ENCODE peak calls at places on chromosomes 7 and 10, in nine cellular contexts. One of them, this sample, is unnamed.

GRCh38 chr10:8045728-8046494 is 8.6 kb upstream of the GATA3 start:
- DNase-seq in psoas muscle: no peak
- DNase-seq in G401: no peak
- DNase-seq in posterior cingulate gyrus: no peak
- DNase-seq in RCC 7860: no peak
- DNase-seq in activated T-cell treated with anti-CD3 and anti-CD28 coated beads for 1 hour: no peak
- DNase-seq in SW480: no peak
- DNase-seq in cardiac muscle cell: no peak
- DNase-seq in GM23248: no peak
- DNase-seq in this sample: no peak

GRCh38 chr7:148835854-148836253 is 48.2 kb downstream of the EZH2 start:
- DNase-seq in psoas muscle: no peak
- DNase-seq in G401: no peak
- DNase-seq in posterior cingulate gyrus: no peak
- DNase-seq in RCC 7860: no peak
- DNase-seq in activated T-cell treated with anti-CD3 and anti-CD28 coated beads for 1 hour: no peak
- DNase-seq in SW480: no peak
- DNase-seq in cardiac muscle cell: no peak
- DNase-seq in GM23248: no peak
- DNase-seq in this sample: no peak

GRCh38 chr10:14349081-14349480 is 18.4 kb upstream of the FRMD4A start:
- DNase-seq in psoas muscle: no peak
- DNase-seq in G401: peak
- DNase-seq in posterior cingulate gyrus: peak
- DNase-seq in RCC 7860: no peak
- DNase-seq in activated T-cell treated with anti-CD3 and anti-CD28 coated beads for 1 hour: no peak
- DNase-seq in SW480: no peak
- DNase-seq in cardiac muscle cell: no peak
- DNase-seq in GM23248: no peak
- DNase-seq in this sample: no peak

GRCh38 chr10:89274928-89275327 is 23.4 kb upstream of the LIPA start:
- DNase-seq in psoas muscle: no peak
- DNase-seq in G401: no peak
- DNase-seq in posterior cingulate gyrus: no peak
- DNase-seq in RCC 7860: no peak
- DNase-seq in activated T-cell treated with anti-CD3 and anti-CD28 coated beads for 1 hour: no peak
- DNase-seq in SW480: no peak
- DNase-seq in cardiac muscle cell: no peak
- DNase-seq in GM23248: peak
- DNase-seq in this sample: no peak

GRCh38 chr7:149838992-149839408 is 825 bp downstream of the ZNF862 start:
- DNase-seq in psoas muscle: no peak
- DNase-seq in G401: peak
- DNase-seq in posterior cingulate gyrus: no peak
- DNase-seq in RCC 7860: peak
- DNase-seq in activated T-cell treated with anti-CD3 and anti-CD28 coated beads for 1 hour: no peak
- DNase-seq in SW480: peak
- DNase-seq in cardiac muscle cell: no peak
- DNase-seq in GM23248: peak
- DNase-seq in this sample: no peak

GRCh38 chr10:91957091-91957490 is 33.5 kb downstream of the BTAF1 start:
- DNase-seq in psoas muscle: no peak
- DNase-seq in G401: no peak
- DNase-seq in posterior cingulate gyrus: no peak
- DNase-seq in RCC 7860: no peak
- DNase-seq in activated T-cell treated with anti-CD3 and anti-CD28 coated beads for 1 hour: no peak
- DNase-seq in SW480: no peak
- DNase-seq in cardiac muscle cell: no peak
- DNase-seq in GM23248: no peak
- DNase-seq in this sample: no peak

GRCh38 chr10:74165530-74165901 is 14.5 kb downstream of the ADK start:
- DNase-seq in psoas muscle: no peak
- DNase-seq in G401: no peak
- DNase-seq in posterior cingulate gyrus: no peak
- DNase-seq in RCC 7860: no peak
- DNase-seq in activated T-cell treated with anti-CD3 and anti-CD28 coated beads for 1 hour: no peak
- DNase-seq in SW480: no peak
- DNase-seq in cardiac muscle cell: no peak
- DNase-seq in GM23248: peak
- DNase-seq in this sample: no peak

GRCh38 chr7:5284304-5285281 is 1.9 kb downstream of the SLC29A4 start:
- DNase-seq in psoas muscle: no peak
- DNase-seq in G401: peak
- DNase-seq in posterior cingulate gyrus: peak
- DNase-seq in RCC 7860: peak
- DNase-seq in activated T-cell treated with anti-CD3 and anti-CD28 coated beads for 1 hour: no peak
- DNase-seq in SW480: peak
- DNase-seq in cardiac muscle cell: peak
- DNase-seq in GM23248: no peak
- DNase-seq in this sample: peak

GRCh38 chr7:107167483-107168232 is 1.1 kb upstream of the HBP1 start:
- DNase-seq in psoas muscle: peak
- DNase-seq in G401: peak
- DNase-seq in posterior cingulate gyrus: no peak
- DNase-seq in RCC 7860: peak
- DNase-seq in activated T-cell treated with anti-CD3 and anti-CD28 coated beads for 1 hour: no peak
- DNase-seq in SW480: peak
- DNase-seq in cardiac muscle cell: peak
- DNase-seq in GM23248: peak
- DNase-seq in this sample: peak

GRCh38 chr7:22726849-22727792 is at the start of gene IL6:
- DNase-seq in psoas muscle: peak
- DNase-seq in G401: no peak
- DNase-seq in posterior cingulate gyrus: peak
- DNase-seq in RCC 7860: peak
- DNase-seq in activated T-cell treated with anti-CD3 and anti-CD28 coated beads for 1 hour: no peak
- DNase-seq in SW480: no peak
- DNase-seq in cardiac muscle cell: peak
- DNase-seq in GM23248: peak
- DNase-seq in this sample: no peak

GRCh38 chr10:68871731-68872342 is 29.3 kb upstream of the DDX50 start:
- DNase-seq in psoas muscle: no peak
- DNase-seq in G401: peak
- DNase-seq in posterior cingulate gyrus: no peak
- DNase-seq in RCC 7860: peak
- DNase-seq in activated T-cell treated with anti-CD3 and anti-CD28 coated beads for 1 hour: no peak
- DNase-seq in SW480: no peak
- DNase-seq in cardiac muscle cell: peak
- DNase-seq in GM23248: peak
- DNase-seq in this sample: no peak

GRCh38 chr10:93471110-93471651 is 11.0 kb downstream of the MYOF start:
- DNase-seq in psoas muscle: no peak
- DNase-seq in G401: no peak
- DNase-seq in posterior cingulate gyrus: no peak
- DNase-seq in RCC 7860: peak
- DNase-seq in activated T-cell treated with anti-CD3 and anti-CD28 coated beads for 1 hour: no peak
- DNase-seq in SW480: peak
- DNase-seq in cardiac muscle cell: no peak
- DNase-seq in GM23248: peak
- DNase-seq in this sample: no peak

GRCh38 chr7:98294798-98295382 is 13.4 kb downstream of the BRI3 start:
- DNase-seq in psoas muscle: peak
- DNase-seq in G401: peak
- DNase-seq in posterior cingulate gyrus: peak
- DNase-seq in RCC 7860: peak
- DNase-seq in activated T-cell treated with anti-CD3 and anti-CD28 coated beads for 1 hour: peak
- DNase-seq in SW480: peak
- DNase-seq in cardiac muscle cell: peak
- DNase-seq in GM23248: peak
- DNase-seq in this sample: peak

GRCh38 chr10:6410830-6411229 is 169.2 kb downstream of the PRKCQ start:
- DNase-seq in psoas muscle: no peak
- DNase-seq in G401: no peak
- DNase-seq in posterior cingulate gyrus: no peak
- DNase-seq in RCC 7860: no peak
- DNase-seq in activated T-cell treated with anti-CD3 and anti-CD28 coated beads for 1 hour: no peak
- DNase-seq in SW480: no peak
- DNase-seq in cardiac muscle cell: no peak
- DNase-seq in GM23248: no peak
- DNase-seq in this sample: no peak

GRCh38 chr10:65194131-65194530 is 1672.9 kb downstream of the REEP3 start:
- DNase-seq in psoas muscle: no peak
- DNase-seq in G401: no peak
- DNase-seq in posterior cingulate gyrus: peak
- DNase-seq in RCC 7860: peak
- DNase-seq in activated T-cell treated with anti-CD3 and anti-CD28 coated beads for 1 hour: no peak
- DNase-seq in SW480: no peak
- DNase-seq in cardiac muscle cell: no peak
- DNase-seq in GM23248: peak
- DNase-seq in this sample: no peak

GRCh38 chr10:129764011-129764900 is 199.8 kb downstream of the EBF3 start:
- DNase-seq in psoas muscle: no peak
- DNase-seq in G401: no peak
- DNase-seq in posterior cingulate gyrus: no peak
- DNase-seq in RCC 7860: no peak
- DNase-seq in activated T-cell treated with anti-CD3 and anti-CD28 coated beads for 1 hour: no peak
- DNase-seq in SW480: no peak
- DNase-seq in cardiac muscle cell: no peak
- DNase-seq in GM23248: no peak
- DNase-seq in this sample: no peak

GRCh38 chr10:34967411-34967880 is 122.7 kb downstream of the CUL2 start:
- DNase-seq in psoas muscle: no peak
- DNase-seq in G401: peak
- DNase-seq in posterior cingulate gyrus: peak
- DNase-seq in RCC 7860: no peak
- DNase-seq in activated T-cell treated with anti-CD3 and anti-CD28 coated beads for 1 hour: no peak
- DNase-seq in SW480: no peak
- DNase-seq in cardiac muscle cell: no peak
- DNase-seq in GM23248: peak
- DNase-seq in this sample: no peak

GRCh38 chr7:26508481-26508880 is 216.8 kb downstream of the SNX10 start:
- DNase-seq in psoas muscle: no peak
- DNase-seq in G401: peak
- DNase-seq in posterior cingulate gyrus: no peak
- DNase-seq in RCC 7860: no peak
- DNase-seq in activated T-cell treated with anti-CD3 and anti-CD28 coated beads for 1 hour: no peak
- DNase-seq in SW480: peak
- DNase-seq in cardiac muscle cell: no peak
- DNase-seq in GM23248: no peak
- DNase-seq in this sample: no peak

GRCh38 chr7:25851332-25852248 is 300.4 kb upstream of the NFE2L3 start:
- DNase-seq in psoas muscle: peak
- DNase-seq in G401: peak
- DNase-seq in posterior cingulate gyrus: peak
- DNase-seq in RCC 7860: peak
- DNase-seq in activated T-cell treated with anti-CD3 and anti-CD28 coated beads for 1 hour: peak
- DNase-seq in SW480: peak
- DNase-seq in cardiac muscle cell: peak
- DNase-seq in GM23248: peak
- DNase-seq in this sample: peak

GRCh38 chr7:39950473-39951155 is 558 bp downstream of the CDK13 start:
- DNase-seq in psoas muscle: peak
- DNase-seq in G401: peak
- DNase-seq in posterior cingulate gyrus: peak
- DNase-seq in RCC 7860: no peak
- DNase-seq in activated T-cell treated with anti-CD3 and anti-CD28 coated beads for 1 hour: peak
- DNase-seq in SW480: peak
- DNase-seq in cardiac muscle cell: peak
- DNase-seq in GM23248: peak
- DNase-seq in this sample: peak

GRCh38 chr7:82348251-82348650 is 95.3 kb downstream of the CACNA2D1 start:
- DNase-seq in psoas muscle: no peak
- DNase-seq in G401: no peak
- DNase-seq in posterior cingulate gyrus: no peak
- DNase-seq in RCC 7860: no peak
- DNase-seq in activated T-cell treated with anti-CD3 and anti-CD28 coated beads for 1 hour: no peak
- DNase-seq in SW480: no peak
- DNase-seq in cardiac muscle cell: no peak
- DNase-seq in GM23248: no peak
- DNase-seq in this sample: no peak

GRCh38 chr10:79046991-79047874 is 21.5 kb upstream of the ZMIZ1 start:
- DNase-seq in psoas muscle: peak
- DNase-seq in G401: no peak
- DNase-seq in posterior cingulate gyrus: no peak
- DNase-seq in RCC 7860: no peak
- DNase-seq in activated T-cell treated with anti-CD3 and anti-CD28 coated beads for 1 hour: no peak
- DNase-seq in SW480: no peak
- DNase-seq in cardiac muscle cell: peak
- DNase-seq in GM23248: no peak
- DNase-seq in this sample: no peak

GRCh38 chr10:25934673-25935139 is 677 bp downstream of the MYO3A start:
- DNase-seq in psoas muscle: no peak
- DNase-seq in G401: no peak
- DNase-seq in posterior cingulate gyrus: no peak
- DNase-seq in RCC 7860: no peak
- DNase-seq in activated T-cell treated with anti-CD3 and anti-CD28 coated beads for 1 hour: no peak
- DNase-seq in SW480: no peak
- DNase-seq in cardiac muscle cell: peak
- DNase-seq in GM23248: no peak
- DNase-seq in this sample: no peak

GRCh38 chr10:116891208-116891607 is 41.9 kb downstream of the ENO4 start:
- DNase-seq in psoas muscle: no peak
- DNase-seq in G401: no peak
- DNase-seq in posterior cingulate gyrus: peak
- DNase-seq in RCC 7860: peak
- DNase-seq in activated T-cell treated with anti-CD3 and anti-CD28 coated beads for 1 hour: no peak
- DNase-seq in SW480: no peak
- DNase-seq in cardiac muscle cell: no peak
- DNase-seq in GM23248: peak
- DNase-seq in this sample: no peak

GRCh38 chr7:158329014-158329610 is 258.5 kb downstream of the PTPRN2 start:
- DNase-seq in psoas muscle: no peak
- DNase-seq in G401: no peak
- DNase-seq in posterior cingulate gyrus: no peak
- DNase-seq in RCC 7860: no peak
- DNase-seq in activated T-cell treated with anti-CD3 and anti-CD28 coated beads for 1 hour: no peak
- DNase-seq in SW480: no peak
- DNase-seq in cardiac muscle cell: no peak
- DNase-seq in GM23248: no peak
- DNase-seq in this sample: no peak

GRCh38 chr10:132282667-132283603 is 24.8 kb downstream of the STK32C start:
- DNase-seq in psoas muscle: peak
- DNase-seq in G401: no peak
- DNase-seq in posterior cingulate gyrus: no peak
- DNase-seq in RCC 7860: no peak
- DNase-seq in activated T-cell treated with anti-CD3 and anti-CD28 coated beads for 1 hour: no peak
- DNase-seq in SW480: no peak
- DNase-seq in cardiac muscle cell: no peak
- DNase-seq in GM23248: peak
- DNase-seq in this sample: no peak

GRCh38 chr10:12180221-12180974 is 15.3 kb downstream of the NUDT5 start:
- DNase-seq in psoas muscle: no peak
- DNase-seq in G401: no peak
- DNase-seq in posterior cingulate gyrus: no peak
- DNase-seq in RCC 7860: no peak
- DNase-seq in activated T-cell treated with anti-CD3 and anti-CD28 coated beads for 1 hour: no peak
- DNase-seq in SW480: no peak
- DNase-seq in cardiac muscle cell: no peak
- DNase-seq in GM23248: no peak
- DNase-seq in this sample: no peak

GRCh38 chr7:36611703-36612102 is 112.6 kb downstream of the AOAH start:
- DNase-seq in psoas muscle: no peak
- DNase-seq in G401: no peak
- DNase-seq in posterior cingulate gyrus: no peak
- DNase-seq in RCC 7860: no peak
- DNase-seq in activated T-cell treated with anti-CD3 and anti-CD28 coated beads for 1 hour: no peak
- DNase-seq in SW480: no peak
- DNase-seq in cardiac muscle cell: no peak
- DNase-seq in GM23248: no peak
- DNase-seq in this sample: no peak

GRCh38 chr7:13411641-13412040 is 577.8 kb downstream of the ETV1 start:
- DNase-seq in psoas muscle: no peak
- DNase-seq in G401: peak
- DNase-seq in posterior cingulate gyrus: no peak
- DNase-seq in RCC 7860: no peak
- DNase-seq in activated T-cell treated with anti-CD3 and anti-CD28 coated beads for 1 hour: no peak
- DNase-seq in SW480: no peak
- DNase-seq in cardiac muscle cell: no peak
- DNase-seq in GM23248: no peak
- DNase-seq in this sample: no peak

GRCh38 chr10:17655567-17656146 is 11.7 kb downstream of the STAM start:
- DNase-seq in psoas muscle: no peak
- DNase-seq in G401: no peak
- DNase-seq in posterior cingulate gyrus: no peak
- DNase-seq in RCC 7860: peak
- DNase-seq in activated T-cell treated with anti-CD3 and anti-CD28 coated beads for 1 hour: no peak
- DNase-seq in SW480: no peak
- DNase-seq in cardiac muscle cell: no peak
- DNase-seq in GM23248: no peak
- DNase-seq in this sample: peak

GRCh38 chr10:997266-998022 is 9.2 kb downstream of the GTPBP4 start:
- DNase-seq in psoas muscle: no peak
- DNase-seq in G401: no peak
- DNase-seq in posterior cingulate gyrus: no peak
- DNase-seq in RCC 7860: no peak
- DNase-seq in activated T-cell treated with anti-CD3 and anti-CD28 coated beads for 1 hour: no peak
- DNase-seq in SW480: no peak
- DNase-seq in cardiac muscle cell: no peak
- DNase-seq in GM23248: no peak
- DNase-seq in this sample: no peak

This sample was measured in HL-60.